ENCODE peak calls at places on chromosomes 16 and 17, in seven cellular contexts. N is mesendoderm, Z is H9, H is neuronal stem cell, S is IMR-90, M is H1, X is mesenchymal stem cell. F is an unnamed sample.

GRCh38 chr17:5219536-5219935 is 15.1 kb downstream of the SCIMP start:
- DNase-seq in N (peak; percentile 12), M (no peak), X (no peak), Z (no peak), H (no peak), S (no peak), F (peak; percentile 85)

GRCh38 chr17:31508310-31509094 is 117.0 kb downstream of the RAB11FIP4 start:
- DNase-seq in H (no peak), Z (peak; percentile 74), N (peak; percentile 57), M (no peak), X (no peak), S (peak; percentile 8), F (peak; percentile 21)

GRCh38 chr17:4497101-4497824 is 1.4 kb upstream of the SPNS2 start:
- DNase-seq in S (peak; percentile 52), H (no peak), X (no peak), M (no peak), N (no peak), Z (no peak), F (peak; percentile 54)

GRCh38 chr16:29645699-29646187 is 17.3 kb upstream of the SPN start:
- DNase-seq in H (no peak), N (peak; percentile 84), S (no peak), M (no peak), Z (no peak), X (no peak), F (no peak)

GRCh38 chr17:17476865-17477467 is at the start of gene MED9:
- DNase-seq in M (peak; percentile 76), N (peak; percentile 96), S (peak; percentile 85), Z (peak; percentile 95), X (peak; percentile 88), H (peak; percentile 93), F (peak; percentile 90)

GRCh38 chr16:27786221-27786848 is 236.4 kb downstream of the KATNIP start:
- DNase-seq in N (no peak), M (no peak), S (no peak), Z (no peak), X (no peak), H (no peak), F (no peak)

GRCh38 chr17:58224315-58224714 is 5.3 kb upstream of the MKS1 start:
- DNase-seq in S (peak; percentile 46), M (no peak), H (no peak), N (peak; percentile 76), Z (no peak), X (peak; percentile 36), F (no peak)

GRCh38 chr17:75516619-75517276 is 420 bp downstream of the TSEN54 start:
- DNase-seq in S (no peak), X (peak; percentile 41), M (no peak), H (peak; percentile 50), Z (no peak), N (peak; percentile 60), F (no peak)

GRCh38 chr17:9086577-9086976 is 65.3 kb downstream of the NTN1 start:
- DNase-seq in N (no peak), Z (no peak), H (no peak), S (no peak), M (no peak), X (no peak), F (no peak)

GRCh38 chr16:57998484-57998883 is 2.0 kb downstream of the ZNF319 start:
- DNase-seq in S (no peak), N (peak; percentile 85), Z (peak; percentile 81), X (peak; percentile 28), M (no peak), H (no peak), F (peak; percentile 76)

GRCh38 chr16:12186774-12187335 is 210.3 kb downstream of the SNX29 start:
- DNase-seq in S (peak; percentile 49), H (no peak), N (no peak), M (no peak), Z (no peak), X (peak; percentile 22), F (no peak)

GRCh38 chr17:58305626-58306025 is 23.0 kb downstream of the TSPOAP1 start:
- DNase-seq in N (no peak), S (no peak), Z (peak; percentile 32), H (no peak), X (no peak), M (no peak), F (no peak)

GRCh38 chr16:1309888-1310831 is 724 bp downstream of the UBE2I start:
- DNase-seq in S (peak; percentile 45), Z (no peak), M (no peak), N (no peak), X (peak; percentile 54), H (no peak), F (no peak)

GRCh38 chr16:72198021-72198420 is 26.1 kb upstream of the PMFBP1 start:
- DNase-seq in H (no peak), N (no peak), S (peak; percentile 80), M (no peak), X (peak; percentile 80), Z (no peak), F (no peak)

DNA sequence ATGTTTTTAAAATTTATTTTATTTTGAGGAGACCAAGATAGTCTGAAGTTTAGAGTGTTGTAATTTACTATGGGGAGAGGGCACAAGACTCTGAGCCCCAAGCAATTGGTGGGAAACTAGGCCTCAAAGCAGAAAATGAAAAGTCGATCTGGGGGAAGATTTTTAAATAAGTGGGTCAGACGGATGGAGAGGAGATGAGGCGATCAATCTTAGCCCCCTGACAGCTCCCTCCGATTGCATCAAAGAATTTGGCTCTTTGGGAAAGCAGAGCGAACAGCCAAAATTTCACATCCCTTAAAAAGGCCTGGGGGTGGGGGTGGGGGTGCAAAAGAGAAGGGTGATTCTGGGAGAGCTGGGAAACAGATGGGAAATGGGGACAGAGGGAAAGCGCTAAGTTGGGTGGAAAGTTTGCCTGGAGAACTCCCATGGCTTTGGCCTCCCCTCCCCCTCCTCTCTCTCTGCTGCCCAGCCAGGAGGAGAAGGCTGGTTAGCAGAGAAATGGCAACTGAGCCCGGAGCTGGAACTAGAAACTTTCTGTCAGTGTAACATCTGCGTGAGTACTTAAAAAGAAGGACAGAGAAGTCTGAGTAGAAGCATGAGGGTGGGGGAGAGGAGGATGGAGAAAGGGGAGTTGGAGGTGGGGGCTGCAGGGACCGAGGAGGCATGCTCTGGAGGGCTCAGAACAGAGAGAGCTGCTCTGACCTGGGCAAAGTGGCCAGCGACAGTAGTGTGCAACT is 1.4 kb upstream of the HOXB2 start:
- DNase-seq in S (peak; percentile 52), X (peak; percentile 76), Z (peak; percentile 78), N (no peak), H (no peak), M (no peak), F (no peak)
- H3K27ac ChIP-seq in S (peak overlapping the region; percentile 98), X (peak overlapping the region; percentile 93), Z (no peak overlapping the region), N (peak overlapping the region; percentile 10), H (no peak overlapping the region), M (no peak overlapping the region), F (peak overlapping the region; percentile 68)

DNA sequence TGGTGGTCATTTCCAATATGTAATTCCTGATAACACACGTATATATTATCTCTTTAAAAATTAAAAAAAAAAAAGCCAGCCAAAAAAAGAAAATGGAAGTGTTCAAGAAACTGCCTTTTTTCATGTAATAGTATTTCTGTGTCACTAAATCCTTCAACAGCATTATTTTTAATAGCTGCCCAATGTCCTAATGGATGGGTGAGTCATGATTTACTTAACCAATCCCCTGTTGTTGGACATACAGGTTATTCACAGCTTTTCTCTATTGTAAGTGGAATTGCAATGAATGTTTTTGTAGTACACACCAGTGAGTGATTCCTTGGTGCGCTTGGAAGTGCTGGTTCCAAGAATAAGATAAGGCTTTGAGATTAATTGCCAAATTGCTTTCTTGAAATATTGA is 124.9 kb downstream of the WWOX start:
- DNase-seq in S (no peak), N (no peak), X (no peak), H (no peak), Z (no peak), M (no peak), F (no peak)
- H2AK5ac ChIP-seq in S (no peak overlapping the region), N (no peak overlapping the region), X (no peak overlapping the region), H (no peak overlapping the region), Z (no peak overlapping the region), M (no peak overlapping the region), F (no peak overlapping the region)

GRCh38 chr16:75263291-75263962 is 12.0 kb upstream of the BCAR1 start:
- DNase-seq in H (no peak), M (no peak), X (peak; percentile 19), S (no peak), Z (peak; percentile 27), N (no peak), F (no peak)
- H3K4me1 ChIP-seq in H (peaks cover 21% of the 10 kb centered on the region), M (peaks cover 33% of the 10 kb centered on the region), X (peaks cover 66% of the 10 kb centered on the region), S (peaks cover 50% of the 10 kb centered on the region), Z (peaks cover 2% of the 10 kb centered on the region), N (peaks cover 9% of the 10 kb centered on the region), F (peaks cover 40% of the 10 kb centered on the region)

GRCh38 chr16:4377573-4378146 is 6.0 kb downstream of the VASN start:
- DNase-seq in H (no peak), M (no peak), S (no peak), Z (no peak), X (no peak), N (peak; percentile 67), F (no peak)
- H3K27ac ChIP-seq in H (no peak overlapping the region), M (no peak overlapping the region), S (no peak overlapping the region), Z (no peak overlapping the region), X (no peak overlapping the region), N (no peak overlapping the region), F (no peak overlapping the region)

GRCh38 chr16:50615891-50616290 is 65.2 kb downstream of the SNX20 start:
- DNase-seq in H (no peak), N (no peak), X (no peak), S (no peak), Z (no peak), M (no peak), F (no peak)

GRCh38 chr16:50617630-50618184 is 63.4 kb downstream of the SNX20 start:
- DNase-seq in Z (no peak), X (peak; percentile 17), N (peak; percentile 4), M (no peak), H (no peak), S (no peak), F (no peak)

GRCh38 chr16:50616883-50617629 is 64.1 kb downstream of the SNX20 start:
- DNase-seq in M (no peak), X (no peak), Z (no peak), H (no peak), N (peak; percentile 87), S (no peak), F (no peak)

GRCh38 chr16:50614956-50615727 is 66.0 kb downstream of the SNX20 start:
- DNase-seq in Z (no peak), N (no peak), S (no peak), X (no peak), M (no peak), H (no peak), F (no peak)

DNA sequence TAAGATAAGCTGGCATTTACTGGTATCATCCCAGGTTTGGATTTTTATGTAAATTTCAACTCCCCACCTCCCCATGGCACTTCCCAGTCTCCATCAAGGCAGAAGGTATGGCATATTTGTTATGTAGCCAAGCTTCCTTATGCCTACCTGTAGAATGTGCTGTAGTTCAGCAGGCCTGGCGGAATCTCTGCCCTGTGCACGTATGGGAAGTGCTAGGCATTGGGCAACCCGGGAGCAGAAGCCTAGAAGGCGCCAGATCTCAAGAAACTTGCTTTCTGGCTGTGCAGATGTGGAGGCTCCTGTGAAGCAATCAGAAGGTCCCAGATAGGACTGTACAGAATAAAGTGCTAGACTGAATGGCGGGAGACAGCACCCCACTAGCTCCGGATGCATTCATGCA is 64.7 kb downstream of the SNX20 start:
- DNase-seq in M (no peak), Z (no peak), H (no peak), X (no peak), N (no peak), S (no peak), F (no peak)
- H2AK5ac ChIP-seq in M (no peak overlapping the region), Z (no peak overlapping the region), H (no peak overlapping the region), X (no peak overlapping the region), N (no peak overlapping the region), S (no peak overlapping the region), F (no peak overlapping the region)

F was measured in trophoblast cell.